ENCODE peak calls at places on chromosomes 2 and 18, in eight cellular contexts. G is NCI-H526 treated with DMSO at 0.1 percent for 48 hours, A is NCI-H1694, W is mammary epithelial cell, Z is AG10803, I is pons, H is astrocyte of the hippocampus, M is ovary. R is an unnamed sample.

GRCh38 chr2:227506456-227506855 is 34.5 kb downstream of the AGFG1 start:
- DNase-seq in G (no peak), A (no peak), W (no peak), Z (no peak), I (no peak), H (no peak), M (no peak), R (no peak)

GRCh38 chr2:36277146-36277808 is 78.3 kb upstream of the CRIM1 start:
- DNase-seq in G (no peak), A (no peak), W (peak; percentile 96), Z (peak; percentile 65), I (no peak), H (peak; percentile 72), M (no peak), R (no peak)

GRCh38 chr2:152047826-152048476 is 50.9 kb downstream of the CACNB4 start:
- DNase-seq in G (no peak), A (no peak), W (no peak), Z (no peak), I (no peak), H (no peak), M (no peak), R (no peak)

GRCh38 chr2:50748652-50749174 is 283.2 kb downstream of the NRXN1 start:
- DNase-seq in G (no peak), A (no peak), W (no peak), Z (no peak), I (no peak), H (no peak), M (no peak), R (no peak)

GRCh38 chr2:173631123-173631450 is 276.4 kb downstream of the CDCA7 start:
- DNase-seq in G (no peak), A (peak; percentile 63), W (no peak), Z (peak; percentile 26), I (peak; percentile 15), H (no peak), M (no peak), R (no peak)

GRCh38 chr2:215870088-215870490 is 143.3 kb downstream of the MREG start:
- DNase-seq in G (no peak), A (no peak), W (peak; percentile 71), Z (peak; percentile 92), I (no peak), H (peak; percentile 24), M (no peak), R (no peak)

GRCh38 chr2:40230717-40231300 is 221.1 kb downstream of the SLC8A1 start:
- DNase-seq in G (no peak), A (no peak), W (peak; percentile 12), Z (peak; percentile 46), I (no peak), H (no peak), M (no peak), R (no peak)

GRCh38 chr18:61333746-61334490 is 688 bp downstream of the CDH20 start:
- DNase-seq in G (no peak), A (no peak), W (peak; percentile 5), Z (no peak), I (no peak), H (peak; percentile 58), M (no peak), R (no peak)

GRCh38 chr2:209653164-209653563 is 118.5 kb upstream of the UNC80 start:
- DNase-seq in G (no peak), A (no peak), W (no peak), Z (no peak), I (no peak), H (no peak), M (no peak), R (no peak)

GRCh38 chr2:240799183-240799740 is 20.8 kb downstream of the KIF1A start:
- DNase-seq in G (no peak), A (no peak), W (no peak), Z (no peak), I (no peak), H (no peak), M (peak; percentile 11), R (no peak)

GRCh38 chr2:236570081-236570979 is 705 bp downstream of the ACKR3 start:
- DNase-seq in G (peak; percentile 54), A (no peak), W (peak; percentile 8), Z (no peak), I (no peak), H (peak; percentile 25), M (no peak), R (no peak)

GRCh38 chr2:199988176-199988575 is 32.8 kb downstream of the MAIP1 start:
- DNase-seq in G (peak; percentile 33), A (peak; percentile 5), W (no peak), Z (peak; percentile 58), I (no peak), H (no peak), M (no peak), R (no peak)

GRCh38 chr2:173468394-173468793 is 113.7 kb downstream of the CDCA7 start:
- DNase-seq in G (no peak), A (no peak), W (no peak), Z (no peak), I (no peak), H (no peak), M (no peak), R (no peak)

GRCh38 chr18:70072678-70073077 is 125.0 kb upstream of the CD226 start:
- DNase-seq in G (peak; percentile 21), A (no peak), W (peak; percentile 4), Z (peak; percentile 47), I (peak; percentile 25), H (peak; percentile 49), M (no peak), R (no peak)

GRCh38 chr2:203892207-203892606 is 24.6 kb downstream of the CTLA4 start:
- DNase-seq in G (no peak), A (no peak), W (no peak), Z (no peak), I (no peak), H (no peak), M (no peak), R (no peak)

GRCh38 chr2:57842531-57842930 is 204.1 kb upstream of the VRK2 start:
- DNase-seq in G (no peak), A (no peak), W (peak; percentile 69), Z (peak; percentile 28), I (no peak), H (peak; percentile 39), M (no peak), R (no peak)

GRCh38 chr18:26017929-26018328 is 72.5 kb downstream of the SS18 start:
- DNase-seq in G (no peak), A (peak; percentile 11), W (no peak), Z (no peak), I (peak; percentile 44), H (peak; percentile 15), M (no peak), R (no peak)

GRCh38 chr2:30653847-30654246 is 153.4 kb downstream of the CAPN13 start:
- DNase-seq in G (no peak), A (no peak), W (no peak), Z (peak; percentile 66), I (no peak), H (peak; percentile 50), M (no peak), R (no peak)

R was measured in iPS DF 6.9.